ENCODE peak calls at places on chromosomes 1 and 21, in five cellular contexts. L is heart left ventricle, G is neural progenitor cell, A is breast epithelium, U is aorta. O is an unnamed sample.
A peak's percentile ranks its signal among the peaks of the same experiment; 100 is the strongest.

GRCh38 chr1:222754386-222755139 is 17.6 kb downstream of the FAM177B start:
- DNase-seq in L (peak; percentile 32), G (no peak), A (peak; percentile 65), U (peak; percentile 82), O (no peak)

GRCh38 chr1:94983343-94983742 is 56.4 kb upstream of the CNN3 start:
- DNase-seq in L (no peak), G (no peak), A (no peak), U (no peak), O (no peak)

GRCh38 chr1:16396591-16396990 is 29.5 kb downstream of the SZRD1 start:
- DNase-seq in L (no peak), G (no peak), A (peak; percentile 30), U (no peak), O (no peak)

GRCh38 chr1:212650228-212650627 is 41.7 kb downstream of the ATF3 start:
- DNase-seq in L (no peak), G (no peak), A (no peak), U (no peak), O (no peak)

GRCh38 chr1:110787328-110788071 is 85.4 kb upstream of the CD53 start:
- DNase-seq in L (no peak), G (no peak), A (no peak), U (no peak), O (no peak)

GRCh38 chr21:26118928-26119540 is 51.5 kb downstream of the APP start:
- DNase-seq in L (no peak), G (no peak), A (no peak), U (no peak), O (no peak)

GRCh38 chr1:225907341-225907740 is 16.7 kb downstream of the PYCR2 start:
- DNase-seq in L (no peak), G (no peak), A (no peak), U (no peak), O (no peak)

GRCh38 chr1:40976952-40977690 is 2.4 kb upstream of the CTPS1 start:
- DNase-seq in L (no peak), G (no peak), A (no peak), U (no peak), O (no peak)

GRCh38 chr1:4062560-4062959 is 162.5 kb upstream of the C1orf174 start:
- DNase-seq in L (no peak), G (no peak), A (no peak), U (peak; percentile 41), O (no peak)

GRCh38 chr1:77168358-77168757 is 50.9 kb downstream of the PIGK start:
- DNase-seq in L (no peak), G (no peak), A (no peak), U (no peak), O (no peak)

GRCh38 chr1:184771190-184771691 is 16.6 kb upstream of the EDEM3 start:
- DNase-seq in L (no peak), G (peak; percentile 23), A (no peak), U (no peak), O (no peak)

GRCh38 chr1:17228619-17229018 is 20.3 kb upstream of the PADI3 start:
- DNase-seq in L (no peak), G (no peak), A (no peak), U (no peak), O (no peak)

GRCh38 chr1:99843760-99844159 is 6.4 kb upstream of the AGL start:
- DNase-seq in L (no peak), G (no peak), A (no peak), U (no peak), O (no peak)

GRCh38 chr1:55490556-55490955 is 275.4 kb upstream of the USP24 start:
- DNase-seq in L (no peak), G (no peak), A (no peak), U (no peak), O (no peak)

GRCh38 chr21:33914188-33914587 is 1.4 kb downstream of the ATP5PO start:
- DNase-seq in L (no peak), G (no peak), A (no peak), U (no peak), O (no peak)

GRCh38 chr1:208135354-208135753 is 108.8 kb downstream of the PLXNA2 start:
- DNase-seq in L (no peak), G (no peak), A (no peak), U (no peak), O (no peak)

GRCh38 chr1:172970186-172970585 is 80.6 kb downstream of the TNFSF18 start:
- DNase-seq in L (no peak), G (peak; percentile 9), A (no peak), U (no peak), O (no peak)

GRCh38 chr1:228803421-228803820 is 68.1 kb downstream of the RHOU start:
- DNase-seq in L (no peak), G (no peak), A (no peak), U (no peak), O (no peak)

GRCh38 chr1:47781171-47781959 is 215.8 kb downstream of the TRABD2B start:
- DNase-seq in L (no peak), G (no peak), A (no peak), U (no peak), O (peak; percentile 35)
- H3K27ac ChIP-seq in L (no peak overlapping the region), G (no peak overlapping the region), A (no peak overlapping the region), U (no peak overlapping the region), O (no peak overlapping the region)

GRCh38 chr1:90725961-90726715 is 9.0 kb upstream of the BARHL2 start:
- DNase-seq in L (no peak), G (peak; percentile 81), A (no peak), U (no peak), O (no peak)

GRCh38 chr1:90724926-90725325 is 7.8 kb upstream of the BARHL2 start:
- DNase-seq in L (no peak), G (peak; percentile 45), A (no peak), U (no peak), O (no peak)

GRCh38 chr1:90724361-90724760 is 7.3 kb upstream of the BARHL2 start:
- DNase-seq in L (no peak), G (no peak), A (no peak), U (no peak), O (no peak)

GRCh38 chr1:90726716-90727480 is 9.8 kb upstream of the BARHL2 start:
- DNase-seq in L (no peak), G (peak; percentile 53), A (no peak), U (no peak), O (no peak)

GRCh38 chr1:90725341-90725960 is 8.3 kb upstream of the BARHL2 start:
- DNase-seq in L (no peak), G (peak; percentile 74), A (no peak), U (no peak), O (no peak)
- H3K4me3 ChIP-seq in L (peak overlapping the region; percentile 14), G (peak overlapping the region; percentile 40), A (peak overlapping the region; percentile 53), U (no peak overlapping the region), O (no peak overlapping the region)

GRCh38 chr1:39131940-39132339 is 72.6 kb upstream of the MACF1 start:
- DNase-seq in L (no peak), G (peak; percentile 13), A (no peak), U (no peak), O (no peak)

GRCh38 chr1:39133340-39133684 is 71.2 kb upstream of the MACF1 start:
- DNase-seq in L (no peak), G (no peak), A (no peak), U (no peak), O (no peak)

GRCh38 chr1:39130297-39130696 is 74.2 kb upstream of the MACF1 start:
- DNase-seq in L (no peak), G (no peak), A (no peak), U (no peak), O (no peak)

GRCh38 chr1:39134768-39135333 is 69.6 kb upstream of the MACF1 start:
- DNase-seq in L (no peak), G (no peak), A (no peak), U (no peak), O (no peak)

DNA sequence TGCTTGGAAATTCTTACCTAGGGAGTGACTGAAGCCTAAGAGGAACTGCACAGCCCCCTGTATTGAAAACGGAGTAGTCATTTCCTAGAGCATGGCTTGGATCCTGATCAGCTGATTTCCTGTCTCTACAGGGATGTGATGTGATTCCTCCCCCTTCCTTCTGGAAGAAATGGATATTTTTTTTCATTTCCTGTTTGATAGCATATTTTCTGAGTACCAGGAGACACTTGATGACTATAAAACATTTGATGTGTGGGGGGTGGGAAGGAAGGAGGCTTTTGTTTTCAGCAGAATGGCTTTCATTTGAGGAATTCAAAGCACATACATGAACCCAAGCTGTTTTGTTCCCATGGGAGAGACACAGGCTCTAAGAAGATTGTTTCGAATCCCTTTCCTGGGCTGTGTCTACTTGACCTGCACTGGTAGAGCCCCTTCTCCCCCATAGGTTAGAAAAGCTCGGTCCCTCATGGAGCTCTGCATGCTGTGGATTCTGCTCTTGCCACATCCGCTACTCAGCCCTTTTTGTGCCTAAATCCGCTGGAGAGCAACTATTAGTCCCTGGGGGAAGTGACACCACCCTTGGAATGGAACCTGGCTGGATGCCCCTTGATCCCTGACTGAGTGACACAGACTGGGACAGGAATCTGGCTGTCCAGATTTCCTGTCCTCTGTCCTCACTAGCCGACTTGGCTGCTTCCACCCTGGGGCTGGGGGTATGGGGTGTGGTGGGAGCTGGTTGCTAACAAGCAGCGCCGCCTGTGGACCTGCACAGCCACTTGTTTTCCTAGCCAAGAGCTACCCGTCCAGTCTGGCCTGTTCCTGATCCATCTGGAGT is 71.8 kb upstream of the MACF1 start:
- DNase-seq in L (peak; percentile 87), G (peak; percentile 94), A (peak; percentile 88), U (peak; percentile 86), O (peak; percentile 78)
- H3K27ac ChIP-seq in L (peak overlapping the region; percentile 49), G (peak overlapping the region; percentile 99), A (peak overlapping the region; percentile 93), U (peak overlapping the region; percentile 7), O (peak overlapping the region; percentile 89)

GRCh38 chr1:169892819-169893644 is 664 bp downstream of the SCYL3 start:
- DNase-seq in L (no peak), G (peak; percentile 11), A (no peak), U (no peak), O (peak; percentile 48)

GRCh38 chr1:169890761-169891538 is 2.7 kb downstream of the SCYL3 start:
- DNase-seq in L (no peak), G (no peak), A (peak; percentile 35), U (no peak), O (peak; percentile 53)

GRCh38 chr1:169891539-169891885 is 2.2 kb downstream of the SCYL3 start:
- DNase-seq in L (no peak), G (no peak), A (no peak), U (no peak), O (no peak)

GRCh38 chr1:169893645-169894423 is at the start of gene SCYL3:
- DNase-seq in L (peak; percentile 96), G (peak; percentile 97), A (peak; percentile 94), U (peak; percentile 95), O (peak; percentile 95)

DNA sequence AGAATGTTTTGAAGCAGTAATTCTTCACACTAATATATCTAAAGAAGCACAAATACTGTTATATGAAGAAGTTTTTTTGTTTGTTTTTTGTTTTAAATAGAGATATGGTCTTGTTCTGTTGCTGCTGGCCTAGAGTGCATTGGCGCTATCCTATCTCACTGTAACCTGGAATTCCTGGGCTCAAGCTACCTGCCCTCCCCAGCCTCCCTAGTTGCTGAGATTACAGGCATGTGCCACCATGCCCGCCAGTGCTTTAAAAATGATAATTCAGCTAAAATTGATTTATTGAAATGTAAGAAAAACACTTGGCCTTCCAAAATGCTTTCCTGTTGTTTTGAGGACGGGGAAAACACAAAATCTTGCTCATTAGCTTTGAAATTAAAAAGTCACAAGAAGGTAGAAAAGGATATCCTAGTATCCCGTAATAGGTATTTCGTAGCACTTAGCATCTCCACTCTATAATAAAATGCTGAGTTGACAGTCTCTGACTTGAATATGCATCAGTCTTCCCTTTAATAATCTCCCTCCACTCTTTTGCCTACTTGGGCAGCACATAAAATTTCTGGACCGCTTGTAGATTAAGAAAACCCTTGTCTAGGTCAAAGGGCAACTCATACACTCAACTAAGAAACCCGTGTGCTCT is 1.4 kb downstream of the SCYL3 start:
- DNase-seq in L (no peak), G (no peak), A (no peak), U (no peak), O (no peak)
- H3K4me3 ChIP-seq in L (peak overlapping the region; percentile 96), G (peak overlapping the region; percentile 97), A (peak overlapping the region; percentile 100), U (peak overlapping the region; percentile 84), O (peak overlapping the region; percentile 81)

O was measured in lung.